ENCODE peak calls at places on chromosomes 7 and 10, in four cellular contexts. M, J, N and R are unnamed samples.

GRCh38 chr10:29479081-29479917 is 155.5 kb downstream of the SVIL start:
- DNase-seq in J (no peak), N (no peak), M (peak; percentile 10), R (no peak)

GRCh38 chr7:134940711-134941110 is 45.6 kb upstream of the AGBL3 start:
- DNase-seq in J (no peak), M (no peak), N (no peak), R (no peak)

GRCh38 chr7:40796723-40797122 is 661.9 kb downstream of the SUGCT start:
- DNase-seq in M (no peak), N (no peak), J (no peak), R (no peak)

GRCh38 chr10:3036605-3037004 is 30.7 kb upstream of the PFKP start:
- DNase-seq in N (no peak), M (no peak), J (no peak), R (no peak)

GRCh38 chr10:88911121-88911520 is 31.1 kb downstream of the STAMBPL1 start:
- DNase-seq in J (no peak), N (no peak), M (no peak), R (no peak)

GRCh38 chr7:141992154-141992553 is 3.5 kb upstream of the MGAM start:
- DNase-seq in N (no peak), M (no peak), J (no peak), R (no peak)

GRCh38 chr10:62335326-62335725 is 38.8 kb upstream of the ZNF365 start:
- DNase-seq in J (no peak), M (peak; percentile 50), N (no peak), R (peak; percentile 3)

GRCh38 chr7:101119876-101120275 is 7.0 kb upstream of the SERPINE1 start:
- DNase-seq in M (no peak), N (no peak), J (no peak), R (peak; percentile 37)

GRCh38 chr7:110600983-110601382 is 489.9 kb upstream of the LRRN3 start:
- DNase-seq in N (no peak), J (no peak), M (no peak), R (no peak)

GRCh38 chr10:85600744-85601081 is 765.9 kb downstream of the GRID1 start:
- DNase-seq in J (no peak), M (no peak), N (no peak), R (no peak)

GRCh38 chr7:131294553-131294952 is 33.1 kb upstream of the MKLN1 start:
- DNase-seq in J (no peak), N (no peak), M (no peak), R (no peak)

DNA sequence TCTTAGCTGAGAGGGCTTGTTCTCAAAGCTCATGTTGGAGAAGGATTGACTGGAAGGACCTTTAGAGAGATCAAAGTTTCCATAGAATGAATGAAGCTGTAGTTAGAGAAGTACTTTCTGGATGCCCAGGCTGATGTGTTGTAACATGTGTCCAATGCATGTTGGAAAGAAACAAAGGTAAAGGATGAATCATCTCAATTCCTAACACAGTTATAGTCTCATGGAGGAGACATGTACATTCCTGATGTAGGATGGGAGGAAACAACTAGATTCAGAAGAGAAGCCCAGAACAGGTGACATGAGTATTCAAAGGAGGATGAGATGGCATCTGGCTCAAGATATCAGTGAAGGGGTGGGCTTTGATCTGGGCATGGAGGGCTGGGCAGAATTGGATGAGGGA is 152.7 kb downstream of the SH2D4B start:
- DNase-seq in J (no peak), M (no peak), N (no peak), R (no peak)
- TF ChIP-seq FOS in J (no peak), M (no peak), N (no peak), R (no peak)

GRCh38 chr10:123642293-123642692 is 23.9 kb upstream of the GPR26 start:
- DNase-seq in M (no peak), J (no peak), N (no peak), R (no peak)

GRCh38 chr10:123643315-123643714 is 22.8 kb upstream of the GPR26 start:
- DNase-seq in J (no peak), N (no peak), M (no peak), R (no peak)

GRCh38 chr10:123645016-123645415 is 21.1 kb upstream of the GPR26 start:
- DNase-seq in J (no peak), M (no peak), N (no peak), R (no peak)

GRCh38 chr10:123640016-123640535 is 26.1 kb upstream of the GPR26 start:
- DNase-seq in M (no peak), J (no peak), N (no peak), R (no peak)

DNA sequence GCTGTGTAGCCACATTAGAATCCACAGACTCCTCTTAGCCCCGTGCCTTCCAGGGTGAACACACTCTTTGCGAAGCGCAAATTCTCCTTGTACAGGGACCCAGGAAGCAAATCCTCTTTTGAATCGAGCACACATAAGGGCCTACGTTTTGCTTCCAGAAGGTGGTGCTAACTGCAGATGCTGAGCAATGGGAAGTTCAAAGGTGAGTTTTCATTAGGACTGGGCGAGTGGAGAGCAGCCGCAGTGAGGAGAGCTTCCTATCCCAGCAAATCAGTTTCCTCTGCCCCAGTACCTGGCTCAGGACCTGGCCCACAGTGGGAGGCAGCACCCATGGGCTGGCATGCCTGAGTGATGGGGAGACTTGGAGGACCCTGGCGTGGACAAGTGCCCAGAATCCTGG is 23.5 kb upstream of the GPR26 start:
- DNase-seq in N (no peak), J (no peak), M (no peak), R (no peak)
- H3K4me1 ChIP-seq in N (no peaks in the 10 kb centered on the region), J (no peaks in the 10 kb centered on the region), M (no peaks in the 10 kb centered on the region), R (no peaks in the 10 kb centered on the region)

DNA sequence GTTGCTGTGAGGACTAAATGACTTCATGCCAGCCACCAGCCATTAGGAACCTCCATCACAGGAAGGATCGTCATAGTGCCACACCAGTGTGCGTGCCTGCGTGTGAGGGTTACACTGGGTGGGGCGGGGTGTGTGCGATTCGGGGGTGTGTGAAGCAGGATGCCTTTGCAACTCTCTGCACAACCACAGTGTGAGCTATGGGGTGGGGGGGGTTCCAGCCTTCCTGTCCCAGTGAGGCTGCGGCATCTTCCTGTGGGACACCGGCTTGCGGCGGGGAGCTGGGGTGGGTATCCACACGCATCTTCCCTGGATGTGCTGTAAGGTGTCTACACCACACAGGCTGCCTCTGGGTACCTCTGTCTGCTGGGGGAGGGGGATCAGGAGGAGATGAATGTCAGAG is 6.8 kb upstream of the ELFN1 start:
- DNase-seq in M (no peak), N (no peak), J (no peak), R (no peak)
- H2AFZ ChIP-seq in M (no peak overlapping the region), N (no peak overlapping the region), J (no peak overlapping the region), R (no peak overlapping the region)

DNA sequence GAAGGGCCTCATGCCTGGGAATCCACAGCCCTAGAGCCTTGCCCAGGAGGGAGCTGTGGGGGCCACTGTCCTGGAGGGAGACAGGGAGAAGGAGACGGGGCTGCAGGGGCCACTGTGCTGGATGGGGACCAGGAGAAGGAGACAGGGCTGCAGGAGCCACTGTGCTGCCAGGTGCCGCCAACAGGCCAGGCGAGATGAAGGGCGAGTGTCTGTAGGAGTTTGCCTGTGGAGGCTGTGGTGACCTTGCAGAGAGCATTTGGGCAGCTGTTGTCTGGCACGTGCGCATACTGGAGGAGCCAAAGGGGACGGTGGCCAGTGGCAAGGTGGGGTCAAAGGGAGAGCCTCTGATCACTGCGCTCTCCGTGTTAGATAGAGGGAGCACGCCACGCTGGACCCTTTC is 79.2 kb downstream of the NKX6-2 start:
- DNase-seq in M (no peak), J (no peak), N (no peak), R (no peak)
- TF ChIP-seq FOS in M (no peak), J (no peak), N (no peak), R (no peak)

GRCh38 chr7:156610601-156611000 is 30.0 kb upstream of the RNF32 start:
- DNase-seq in N (no peak), M (no peak), J (no peak), R (no peak)

GRCh38 chr7:156614434-156615264 is 25.9 kb upstream of the RNF32 start:
- DNase-seq in M (no peak), J (no peak), N (peak; percentile 20), R (no peak)

GRCh38 chr7:156611393-156612010 is 29.1 kb upstream of the RNF32 start:
- DNase-seq in M (no peak), N (no peak), J (no peak), R (no peak)

GRCh38 chr7:156610130-156610529 is 30.4 kb upstream of the RNF32 start:
- DNase-seq in M (no peak), J (no peak), N (no peak), R (no peak)

GRCh38 chr7:156612930-156613329 is 27.6 kb upstream of the RNF32 start:
- DNase-seq in J (peak; percentile 55), N (no peak), M (no peak), R (no peak)
- H3K4me1 ChIP-seq in J (peaks cover 3% of the 10 kb centered on the region), N (peaks cover 7% of the 10 kb centered on the region), M (no peaks in the 10 kb centered on the region), R (peaks cover 10% of the 10 kb centered on the region)

DNA sequence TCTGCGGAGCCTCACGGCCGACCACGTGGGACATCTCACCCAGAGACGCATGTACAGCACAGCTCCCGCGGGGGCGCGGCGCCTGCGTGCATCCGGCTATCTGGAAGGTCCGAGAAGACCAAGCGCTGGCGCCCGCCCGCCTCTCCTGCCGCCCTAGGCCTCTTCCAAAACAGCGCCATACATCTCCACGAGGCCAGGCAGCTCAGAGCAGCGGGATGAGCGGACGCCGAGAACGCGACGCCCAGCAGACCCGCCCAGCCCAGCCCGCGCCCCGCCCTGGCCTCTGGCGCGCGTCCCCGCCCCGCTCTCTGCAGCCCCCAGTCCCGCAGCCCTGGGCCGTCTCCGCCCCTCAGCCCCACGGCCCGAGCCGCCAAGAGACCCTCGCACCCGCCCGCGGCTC is 20.3 kb upstream of the LANCL2 start:
- DNase-seq in N (no peak), M (no peak), J (no peak), R (no peak)
- H2AFZ ChIP-seq in N (no peak overlapping the region), M (peak overlapping the region; percentile 51), J (no peak overlapping the region), R (no peak overlapping the region)

DNA sequence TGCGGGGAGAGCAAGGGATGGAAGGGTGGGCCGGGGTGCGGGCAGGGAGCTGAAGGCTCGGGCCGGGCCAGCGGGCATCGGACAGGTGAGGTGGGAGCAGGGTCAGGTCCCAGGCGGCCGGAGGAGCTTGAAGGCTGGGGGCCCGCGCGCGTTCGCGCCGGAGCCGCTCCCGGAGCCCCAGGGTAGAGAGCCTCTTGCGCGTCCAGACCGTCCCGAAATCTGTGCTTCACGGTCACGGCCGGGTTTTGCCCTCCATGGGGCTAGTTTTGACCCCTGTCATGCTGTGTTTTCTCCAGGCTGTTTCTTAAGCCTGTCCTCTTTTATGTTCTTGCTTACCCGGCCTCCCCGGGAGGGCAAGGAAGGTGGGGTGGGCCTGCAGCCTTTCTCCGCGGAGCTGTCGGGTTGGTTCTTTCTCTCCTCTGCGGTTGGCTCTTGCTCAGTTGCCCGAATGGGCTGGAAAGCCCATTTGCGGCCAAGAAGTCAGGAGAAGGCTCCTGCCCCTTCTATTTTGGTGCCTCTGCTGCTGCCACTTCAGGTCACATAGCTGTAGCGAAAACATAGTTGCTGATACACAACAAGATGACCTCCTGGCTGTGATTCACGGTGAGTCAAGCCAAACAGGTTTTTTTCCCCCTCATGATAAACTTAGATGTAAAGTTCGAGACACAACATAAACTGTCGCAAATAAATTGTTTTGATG is 650 bp downstream of the UBE2D1 start:
- DNase-seq in N (peak; percentile 33), M (peak; percentile 61), J (no peak), R (peak; percentile 63)
- TF ChIP-seq FOS in N (no peak), M (peak; percentile 67), J (no peak), R (peak; percentile 80)